ENCODE peak calls at places on chromosomes 3 and 15, in ten cellular contexts. C is cardiac muscle cell, V is spleen, O is H7, Y is left lung, E is fibroblast of lung, K is thyroid gland, H is HCT116, J is tibial artery, I is hepatocyte. X is an unnamed sample. For H3K27me3, the result is how much of the 10 kb centered on the place peaks cover.

GRCh38 chr15:100919481-100920405 is 586 bp downstream of the LRRK1 start:
- DNase-seq in C (peak), V (peak), O (peak), Y (peak), E (peak), K (peak), H (no peak), J (no peak), I (peak), X (no peak)

GRCh38 chr3:15329058-15330005 is 3.1 kb downstream of the SH3BP5 start:
- DNase-seq in C (no peak), V (no peak), O (no peak), Y (no peak), E (no peak), K (no peak), H (no peak), J (no peak), I (no peak), X (no peak)

GRCh38 chr15:31197497-31198414 is 96.2 kb upstream of the TRPM1 start:
- DNase-seq in C (peak), V (peak), O (peak), Y (peak), E (peak), K (peak), H (no peak), J (no peak), I (peak), X (no peak)

GRCh38 chr3:59253523-59253922 is 203.7 kb upstream of the CFAP20DC start:
- DNase-seq in C (no peak), V (no peak), O (no peak), Y (no peak), E (no peak), K (no peak), H (no peak), J (no peak), I (no peak), X (no peak)

GRCh38 chr15:68091743-68092142 is 37.6 kb downstream of the PIAS1 start:
- DNase-seq in C (no peak), V (no peak), O (no peak), Y (no peak), E (no peak), K (no peak), H (no peak), J (no peak), I (no peak), X (no peak)

GRCh38 chr3:51544011-51544775 is 5.7 kb downstream of the RAD54L2 start:
- DNase-seq in C (no peak), V (no peak), O (no peak), Y (no peak), E (no peak), K (no peak), H (no peak), J (no peak), I (no peak), X (no peak)

GRCh38 chr15:82647045-82647834 is at the start of gene CPEB1:
- DNase-seq in C (peak), V (no peak), O (peak), Y (no peak), E (peak), K (peak), H (no peak), J (peak), I (peak), X (no peak)

GRCh38 chr3:159877924-159878323 is 110.7 kb upstream of the IL12A start:
- DNase-seq in C (no peak), V (no peak), O (no peak), Y (no peak), E (peak), K (no peak), H (no peak), J (no peak), I (no peak), X (no peak)

GRCh38 chr3:144466114-144466513 is 494.5 kb downstream of the DIPK2A start:
- DNase-seq in C (no peak), V (no peak), O (no peak), Y (no peak), E (no peak), K (no peak), H (no peak), J (no peak), I (peak), X (no peak)

GRCh38 chr15:100049936-100050876 is 291.6 kb downstream of the ADAMTS17 start:
- DNase-seq in C (no peak), V (no peak), O (no peak), Y (no peak), E (no peak), K (no peak), H (no peak), J (no peak), I (no peak), X (no peak)

GRCh38 chr15:40310001-40310959 is 2.5 kb upstream of the PLCB2 start:
- DNase-seq in C (peak), V (peak), O (peak), Y (peak), E (no peak), K (peak), H (peak), J (no peak), I (peak), X (no peak)

GRCh38 chr15:77907824-77908751 is 169.4 kb downstream of the TBC1D2B start:
- DNase-seq in C (peak), V (peak), O (peak), Y (no peak), E (peak), K (peak), H (peak), J (peak), I (peak), X (peak)

GRCh38 chr15:69164807-69165636 is 4.6 kb downstream of the GLCE start:
- DNase-seq in C (no peak), V (no peak), O (no peak), Y (no peak), E (no peak), K (no peak), H (no peak), J (no peak), I (no peak), X (no peak)

GRCh38 chr3:105606052-105606451 is 239.3 kb downstream of the ALCAM start:
- DNase-seq in C (no peak), V (no peak), O (no peak), Y (no peak), E (peak), K (no peak), H (no peak), J (no peak), I (no peak), X (no peak)

GRCh38 chr3:119235151-119235550 is 5.5 kb downstream of the B4GALT4 start:
- DNase-seq in C (no peak), V (no peak), O (no peak), Y (no peak), E (peak), K (no peak), H (no peak), J (no peak), I (no peak), X (no peak)

GRCh38 chr3:153961498-153961897 is 159.7 kb upstream of the ARHGEF26 start:
- DNase-seq in C (peak), V (no peak), O (no peak), Y (no peak), E (no peak), K (no peak), H (no peak), J (no peak), I (no peak), X (no peak)

GRCh38 chr3:160106905-160107861 is 118.0 kb upstream of the C3orf80 start:
- DNase-seq in C (peak), V (no peak), O (no peak), Y (no peak), E (no peak), K (no peak), H (no peak), J (no peak), I (peak), X (no peak)

GRCh38 chr15:57758556-57758955 is 52.0 kb downstream of the POLR2M start:
- DNase-seq in C (no peak), V (no peak), O (no peak), Y (no peak), E (no peak), K (no peak), H (no peak), J (no peak), I (no peak), X (no peak)

GRCh38 chr3:66423791-66424190 is 77.0 kb downstream of the LRIG1 start:
- DNase-seq in C (no peak), V (no peak), O (no peak), Y (no peak), E (peak), K (no peak), H (no peak), J (no peak), I (no peak), X (no peak)

GRCh38 chr3:194369522-194370279 is at the start of gene LRRC15:
- DNase-seq in C (peak), V (no peak), O (peak), Y (peak), E (peak), K (peak), H (no peak), J (no peak), I (peak), X (no peak)

GRCh38 chr3:72750405-72750922 is 97.8 kb downstream of the SHQ1 start:
- DNase-seq in C (no peak), V (no peak), O (no peak), Y (no peak), E (no peak), K (no peak), H (no peak), J (no peak), I (no peak), X (no peak)

GRCh38 chr15:79310612-79310984 is 314 bp upstream of the TMED3 start:
- DNase-seq in C (no peak), V (no peak), O (no peak), Y (no peak), E (peak), K (no peak), H (no peak), J (no peak), I (no peak), X (no peak)

GRCh38 chr3:146701246-146701645 is 96.1 kb upstream of the PLSCR5 start:
- DNase-seq in C (no peak), V (no peak), O (peak), Y (no peak), E (no peak), K (no peak), H (no peak), J (no peak), I (no peak), X (no peak)

DNA sequence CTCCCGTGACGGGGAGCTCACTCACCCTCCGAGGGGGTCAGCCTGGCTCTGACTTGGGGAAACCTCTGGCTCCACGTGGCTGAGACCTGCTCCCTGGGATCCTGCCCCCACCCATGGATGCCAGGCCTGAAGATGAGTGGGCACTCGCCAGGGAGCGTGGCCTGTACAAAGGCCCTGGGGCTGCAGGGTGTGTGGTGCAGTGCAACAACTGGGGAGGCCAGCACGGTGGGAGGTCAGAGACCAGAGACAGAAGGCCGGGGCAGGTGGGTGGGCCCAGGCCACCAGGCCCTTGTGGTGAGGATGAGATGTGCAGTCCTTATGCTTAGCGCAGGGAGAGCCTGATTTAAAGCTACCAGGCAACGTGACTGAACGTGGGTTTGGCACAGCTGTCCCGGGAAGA is 5.0 kb downstream of the DNAJB8 start:
- DNase-seq in C (no peak), V (no peak), O (peak), Y (no peak), E (no peak), K (no peak), H (no peak), J (no peak), I (no peak), X (no peak)
- H3K27me3 ChIP-seq in C (under half), V (under half), O (under half), Y (under half), E (under half), K (under half), H (under half), J (under half), I (under half), X (under half)

DNA sequence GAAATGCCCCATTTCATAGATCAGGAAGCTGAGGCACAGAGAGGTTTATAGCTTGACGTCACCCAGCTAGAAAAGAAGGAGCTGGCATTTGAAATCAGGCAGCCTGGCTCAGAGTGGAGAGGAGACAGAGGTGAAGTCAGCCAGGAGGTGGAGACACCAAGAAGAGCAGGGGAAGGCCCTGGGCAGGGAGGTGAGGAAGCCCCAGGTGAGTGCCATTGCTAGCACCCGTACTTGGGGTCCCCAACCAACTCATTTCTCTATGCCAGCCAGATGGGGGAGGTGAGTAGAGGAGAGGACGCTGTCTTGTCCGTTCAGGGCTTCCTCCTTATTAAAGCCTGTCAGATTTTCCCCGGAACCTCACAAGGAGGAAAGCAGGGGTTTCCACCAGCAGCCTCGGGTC is 149.6 kb upstream of the TLE3 start:
- DNase-seq in C (no peak), V (peak), O (peak), Y (no peak), E (no peak), K (no peak), H (no peak), J (no peak), I (no peak), X (no peak)
- H3K4me3 ChIP-seq in C (no peak), V (no peak), O (no peak), Y (no peak), E (no peak), K (no peak), H (no peak), J (no peak), I (no peak), X (no peak)

GRCh38 chr3:4980229-4981159 is 1.3 kb downstream of the BHLHE40 start:
- DNase-seq in C (peak), V (peak), O (peak), Y (peak), E (peak), K (peak), H (peak), J (peak), I (peak), X (no peak)

GRCh38 chr3:4977889-4978258 is 1.4 kb upstream of the BHLHE40 start:
- DNase-seq in C (no peak), V (no peak), O (no peak), Y (no peak), E (no peak), K (no peak), H (no peak), J (peak), I (no peak), X (no peak)

GRCh38 chr3:4979401-4980228 is at the start of gene BHLHE40:
- DNase-seq in C (no peak), V (peak), O (no peak), Y (peak), E (no peak), K (peak), H (no peak), J (peak), I (peak), X (no peak)

GRCh38 chr3:4978259-4978965 is 825 bp upstream of the BHLHE40 start:
- DNase-seq in C (peak), V (peak), O (peak), Y (peak), E (peak), K (peak), H (peak), J (peak), I (peak), X (peak)

GRCh38 chr3:4978966-4979400 is 254 bp upstream of the BHLHE40 start:
- DNase-seq in C (peak), V (peak), O (peak), Y (peak), E (peak), K (peak), H (peak), J (peak), I (peak), X (no peak)
- H3K27me3 ChIP-seq in C (under half), V (under half), O (under half), Y (under half), E (under half), K (under half), H (under half), J (under half), I (under half), X (under half)

DNA sequence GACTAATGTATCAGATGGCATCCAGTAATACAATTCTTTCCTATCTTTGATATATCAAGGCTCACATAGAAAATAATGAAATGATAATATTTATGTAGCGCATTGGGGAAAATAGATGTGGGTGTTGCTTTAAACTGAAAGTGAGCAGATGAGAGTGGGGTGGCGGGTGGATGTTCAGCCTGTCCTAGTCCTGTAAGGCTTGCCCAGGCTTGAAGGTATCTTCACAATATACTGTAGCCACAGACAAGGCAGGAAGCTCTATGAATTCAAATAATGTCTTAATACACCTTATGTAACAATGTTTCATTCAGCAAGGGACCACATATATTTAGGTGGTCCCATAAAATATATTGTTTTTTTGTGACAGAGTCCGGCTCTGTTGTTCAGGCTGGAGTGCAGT is 334.9 kb upstream of the NAALADL2 start:
- DNase-seq in C (no peak), V (no peak), O (no peak), Y (no peak), E (no peak), K (no peak), H (no peak), J (no peak), I (no peak), X (no peak)
- H3K4me3 ChIP-seq in C (no peak), V (no peak), O (no peak), Y (no peak), E (no peak), K (no peak), H (no peak), J (no peak), I (no peak), X (no peak)

GRCh38 chr3:62370112-62371031 is 3.0 kb downstream of the FEZF2 start:
- DNase-seq in C (peak), V (no peak), O (peak), Y (no peak), E (no peak), K (no peak), H (no peak), J (no peak), I (no peak), X (no peak)
- H3K27me3 ChIP-seq in C (half or more), V (half or more), O (half or more), Y (half or more), E (half or more), K (under half), H (under half), J (half or more), I (half or more), X (half or more)